ENCODE peak calls at places on chromosomes 13 and 19, in nine cellular contexts. W, O, Y, U, N, G, V, I and Q are unnamed samples.
A peak's percentile ranks its signal among the peaks of the same experiment; 100 is the strongest.

GRCh38 chr19:13146763-13147563 is 3.2 kb downstream of the STX10 start:
- DNase-seq in O (no peak), U (no peak), G (no peak), V (no peak), N (no peak), I (no peak), W (no peak), Y (peak; percentile 18), Q (peak; percentile 55)

GRCh38 chr13:43838909-43839308 is 40.6 kb downstream of the CCDC122 start:
- DNase-seq in O (no peak), Y (no peak), G (no peak), N (no peak), W (no peak), I (no peak), V (no peak), U (no peak), Q (no peak)

GRCh38 chr13:113153810-113154748 is 4.4 kb upstream of the PROZ start:
- DNase-seq in I (peak; percentile 86), N (peak; percentile 90), G (peak; percentile 78), V (peak; percentile 38), Y (no peak), O (peak; percentile 85), U (peak; percentile 53), W (peak; percentile 78), Q (peak; percentile 52)

GRCh38 chr19:46967578-46968018 is 52.0 kb upstream of the NPAS1 start:
- DNase-seq in V (no peak), G (no peak), I (peak; percentile 72), O (no peak), U (no peak), W (peak; percentile 60), Y (no peak), N (no peak), Q (no peak)

GRCh38 chr19:15875075-15875474 is 22.8 kb downstream of the CYP4F2 start:
- DNase-seq in V (no peak), Y (no peak), U (no peak), W (no peak), O (no peak), I (no peak), N (no peak), G (no peak), Q (no peak)

GRCh38 chr13:23551213-23552008 is 18.8 kb upstream of the TNFRSF19 start:
- DNase-seq in N (no peak), G (no peak), Y (no peak), U (no peak), W (no peak), V (no peak), I (no peak), O (no peak), Q (no peak)

GRCh38 chr19:7732045-7732444 is at the start of gene CLEC4G:
- DNase-seq in I (no peak), N (no peak), V (no peak), Y (no peak), G (no peak), W (no peak), O (no peak), U (no peak), Q (no peak)

GRCh38 chr13:114130708-114131580 is 1.5 kb downstream of the RASA3 start:
- DNase-seq in V (peak; percentile 51), W (peak; percentile 84), G (peak; percentile 65), Y (no peak), I (no peak), N (no peak), O (peak; percentile 73), U (no peak), Q (no peak)

GRCh38 chr19:16368385-16369305 is 44.0 kb downstream of the KLF2 start:
- DNase-seq in O (no peak), N (no peak), Y (no peak), W (peak; percentile 95), G (peak; percentile 76), V (no peak), I (no peak), U (no peak), Q (no peak)

GRCh38 chr19:38252935-38253691 is 3.1 kb downstream of the PPP1R14A start:
- DNase-seq in O (peak; percentile 28), G (no peak), I (no peak), V (peak; percentile 55), Y (peak; percentile 18), N (no peak), W (no peak), U (peak; percentile 25), Q (no peak)

GRCh38 chr19:49129238-49129583 is 9.9 kb downstream of the PPFIA3 start:
- DNase-seq in Y (no peak), I (no peak), V (no peak), G (no peak), O (no peak), N (no peak), U (peak; percentile 74), W (no peak), Q (no peak)

GRCh38 chr13:110555601-110556223 is 5.8 kb downstream of the RAB20 start:
- DNase-seq in V (no peak), G (no peak), U (no peak), Y (no peak), I (no peak), O (no peak), N (no peak), W (no peak), Q (no peak)

GRCh38 chr19:4914736-4915501 is 5.6 kb downstream of the UHRF1 start:
- DNase-seq in V (no peak), U (no peak), G (peak; percentile 78), N (no peak), O (peak; percentile 50), W (peak; percentile 91), Y (no peak), I (no peak), Q (no peak)

GRCh38 chr13:79589605-79590511 is 108.9 kb downstream of the NDFIP2 start:
- DNase-seq in W (no peak), O (no peak), N (no peak), V (no peak), I (no peak), Y (no peak), G (no peak), U (no peak), Q (no peak)

GRCh38 chr19:1622541-1622940 is 17.3 kb upstream of the UQCR11 start:
- DNase-seq in N (no peak), O (no peak), G (no peak), U (no peak), W (no peak), I (no peak), V (no peak), Y (no peak), Q (no peak)

DNA sequence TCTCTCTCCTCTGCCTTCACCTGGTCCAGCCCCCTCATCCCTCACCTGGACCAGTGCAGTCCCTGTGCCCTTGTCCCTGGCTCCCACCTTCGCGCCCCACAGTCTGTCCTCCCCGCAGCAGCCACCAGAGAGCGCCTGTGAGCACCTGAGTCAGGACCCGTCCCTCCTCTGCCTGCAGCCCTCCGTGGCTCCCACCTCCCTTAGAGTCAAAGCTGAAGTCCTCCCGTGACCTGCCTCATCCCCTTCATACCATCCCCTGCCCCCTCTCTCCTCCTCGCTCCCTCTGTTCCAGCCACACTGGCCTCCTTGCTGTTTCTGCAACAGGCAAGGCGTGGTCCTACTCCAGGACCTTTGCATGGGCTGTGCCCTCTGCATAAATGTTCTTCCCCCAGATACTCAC is 10.3 kb downstream of the CELF5 start:
- DNase-seq in V (no peak), U (peak; percentile 80), G (no peak), I (no peak), Y (no peak), W (no peak), O (peak; percentile 31), N (no peak), Q (no peak)
- TF ChIP-seq CTCF in V (no peak), U (peak; percentile 49), G (no peak), I (no peak), Y (no peak), W (no peak), O (peak; percentile 36), N (no peak), Q (no peak)

DNA sequence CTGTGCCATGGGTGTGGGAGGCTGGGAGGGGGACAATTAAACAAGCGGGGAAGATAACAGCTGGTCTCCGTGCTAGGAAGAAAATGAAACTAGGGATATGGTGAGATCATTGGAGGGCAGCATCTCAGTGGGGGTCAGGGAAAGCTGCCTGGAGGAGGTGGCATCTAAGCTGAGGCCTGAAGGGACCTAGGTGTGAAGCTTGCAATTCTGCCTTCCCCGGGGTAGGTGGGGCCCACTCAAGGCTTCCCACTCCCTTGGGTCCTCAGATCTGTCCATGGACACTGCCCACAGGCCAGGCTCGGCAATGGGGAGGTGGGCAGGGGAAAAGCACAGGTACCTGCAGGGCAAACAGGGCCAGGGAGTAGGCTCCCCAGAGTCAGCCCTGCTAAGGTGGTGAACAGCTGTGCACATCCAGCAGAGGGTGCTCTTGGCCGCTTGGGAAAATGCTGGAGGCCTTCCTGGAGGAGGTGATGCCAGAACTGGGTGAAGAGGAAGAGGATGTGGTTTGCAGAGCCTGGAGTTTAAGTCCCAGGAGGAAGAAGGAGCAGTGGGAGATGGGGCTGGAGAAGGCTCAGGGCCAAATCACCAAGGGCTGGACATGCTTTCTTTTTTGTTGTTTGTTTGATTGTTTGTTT is 25.7 kb upstream of the CCNE1 start:
- DNase-seq in W (no peak), G (no peak), V (no peak), I (no peak), U (peak; percentile 65), O (no peak), N (no peak), Y (no peak), Q (no peak)
- TF ChIP-seq CTCF in W (no peak), G (no peak), V (no peak), I (no peak), U (no peak), O (peak; percentile 40), N (no peak), Y (no peak), Q (no peak)

GRCh38 chr19:56403261-56403660 is 871 bp upstream of the ZNF583 start:
- DNase-seq in Y (no peak), V (no peak), O (no peak), I (no peak), G (no peak), W (no peak), U (no peak), N (no peak), Q (no peak)

GRCh38 chr19:56405062-56405461 is 930 bp downstream of the ZNF583 start:
- DNase-seq in N (no peak), V (no peak), U (no peak), G (no peak), Y (no peak), W (peak; percentile 22), I (no peak), O (no peak), Q (no peak)

GRCh38 chr19:56400485-56400884 is 3.6 kb upstream of the ZNF583 start:
- DNase-seq in W (no peak), V (no peak), N (no peak), G (no peak), Y (no peak), O (no peak), U (no peak), I (no peak), Q (no peak)

GRCh38 chr19:56404705-56405056 is 549 bp downstream of the ZNF583 start:
- DNase-seq in O (no peak), U (no peak), V (no peak), Y (no peak), I (no peak), G (no peak), W (peak; percentile 36), N (no peak), Q (no peak)

GRCh38 chr19:56403764-56404704 is at the start of gene ZNF583:
- DNase-seq in V (peak; percentile 92), G (peak; percentile 90), O (peak; percentile 93), N (peak; percentile 96), W (peak; percentile 91), U (peak; percentile 85), I (peak; percentile 98), Y (peak; percentile 92), Q (peak; percentile 67)
- TF ChIP-seq CTCF in V (no peak), G (no peak), O (no peak), N (no peak), W (no peak), U (no peak), I (no peak), Y (no peak), Q (no peak)

GRCh38 chr13:99501135-99501951 is at the start of gene TM9SF2:
- DNase-seq in W (peak; percentile 95), O (peak; percentile 95), G (peak; percentile 96), U (peak; percentile 100), V (peak; percentile 90), Y (peak; percentile 89), I (peak; percentile 99), N (peak; percentile 98), Q (peak; percentile 90)
- TF ChIP-seq CTCF in W (no peak), O (no peak), G (no peak), U (no peak), V (no peak), Y (no peak), I (no peak), N (no peak), Q (no peak)